ENCODE peak calls at places on chromosomes 1 and 21, in seven cellular contexts. C is left ventricle myocardium inferior, H is uterus, K is astrocyte, S is fibroblast of lung, M is PC-9, Y is kidney. A is an unnamed sample. For H3K9me3, the result is how much of the 10 kb centered on the place peaks cover.

GRCh38 chr21:42002421-42002958 is 7.7 kb downstream of the ZBTB21 start:
- DNase-seq in H (no peak), Y (no peak), C (no peak), S (peak), M (peak), K (peak), A (no peak)

GRCh38 chr1:12083766-12084165 is 20.7 kb downstream of the TNFRSF8 start:
- DNase-seq in H (peak), S (peak), M (no peak), Y (no peak), C (no peak), K (peak), A (no peak)

GRCh38 chr1:32239335-32239734 is 7.7 kb upstream of the FAM167B start:
- DNase-seq in M (no peak), Y (no peak), S (no peak), C (no peak), H (no peak), K (no peak), A (no peak)

GRCh38 chr1:228986093-228986904 is 251.0 kb downstream of the RHOU start:
- DNase-seq in Y (no peak), C (peak), K (peak), S (peak), M (no peak), H (peak), A (no peak)

GRCh38 chr1:236099622-236100021 is 34.7 kb upstream of the NID1 start:
- DNase-seq in M (no peak), Y (no peak), H (no peak), S (peak), K (peak), C (no peak), A (no peak)

GRCh38 chr1:30810416-30811105 is 53.0 kb upstream of the LAPTM5 start:
- DNase-seq in H (no peak), Y (no peak), S (no peak), M (no peak), C (no peak), K (no peak), A (no peak)

GRCh38 chr1:109530457-109531204 is 9.0 kb upstream of the GPR61 start:
- DNase-seq in S (no peak), K (no peak), C (no peak), Y (no peak), H (no peak), M (no peak), A (no peak)

GRCh38 chr1:205670611-205671430 is 9.5 kb downstream of the SLC45A3 start:
- DNase-seq in H (no peak), C (no peak), M (no peak), S (no peak), Y (no peak), K (no peak), A (no peak)

GRCh38 chr1:231170875-231171274 is 9.0 kb downstream of the TRIM67 start:
- DNase-seq in H (no peak), C (no peak), K (no peak), S (no peak), Y (no peak), M (no peak), A (no peak)

GRCh38 chr1:68112835-68113243 is 62.4 kb upstream of the DIRAS3 start:
- DNase-seq in K (peak), S (peak), H (no peak), Y (no peak), C (peak), M (no peak), A (no peak)

GRCh38 chr1:84156210-84156621 is 12.1 kb downstream of the PRKACB start:
- DNase-seq in M (peak), Y (no peak), H (no peak), C (no peak), K (peak), S (peak), A (no peak)

GRCh38 chr1:40749817-40750216 is 33.8 kb upstream of the KCNQ4 start:
- DNase-seq in K (no peak), M (no peak), S (no peak), H (no peak), Y (no peak), C (no peak), A (no peak)

GRCh38 chr1:16324456-16324890 is 27.8 kb downstream of the FBXO42 start:
- DNase-seq in H (peak), M (peak), C (no peak), Y (no peak), S (peak), K (peak), A (no peak)

GRCh38 chr1:211935448-211935970 is 99.8 kb downstream of the INTS7 start:
- DNase-seq in Y (no peak), C (no peak), K (no peak), S (no peak), H (no peak), M (no peak), A (no peak)

GRCh38 chr1:25820247-25821111 is 725 bp downstream of the MTFR1L start:
- DNase-seq in H (no peak), M (peak), C (peak), S (peak), Y (peak), K (peak), A (peak)

GRCh38 chr1:229383188-229383587 is 40.3 kb upstream of the CCSAP start:
- DNase-seq in S (no peak), K (no peak), Y (no peak), M (no peak), H (no peak), C (no peak), A (no peak)

GRCh38 chr1:92784051-92784638 is 763 bp downstream of the EVI5 start:
- DNase-seq in K (peak), Y (no peak), M (no peak), S (peak), H (peak), C (no peak), A (no peak)

GRCh38 chr1:43267291-43267805 is 2.4 kb upstream of the TMEM125 start:
- DNase-seq in S (peak), C (no peak), H (no peak), M (no peak), K (peak), Y (no peak), A (peak)

GRCh38 chr1:170663011-170663410 is 920 bp upstream of the PRRX1 start:
- DNase-seq in S (peak), Y (no peak), M (no peak), K (no peak), H (no peak), C (no peak), A (no peak)

DNA sequence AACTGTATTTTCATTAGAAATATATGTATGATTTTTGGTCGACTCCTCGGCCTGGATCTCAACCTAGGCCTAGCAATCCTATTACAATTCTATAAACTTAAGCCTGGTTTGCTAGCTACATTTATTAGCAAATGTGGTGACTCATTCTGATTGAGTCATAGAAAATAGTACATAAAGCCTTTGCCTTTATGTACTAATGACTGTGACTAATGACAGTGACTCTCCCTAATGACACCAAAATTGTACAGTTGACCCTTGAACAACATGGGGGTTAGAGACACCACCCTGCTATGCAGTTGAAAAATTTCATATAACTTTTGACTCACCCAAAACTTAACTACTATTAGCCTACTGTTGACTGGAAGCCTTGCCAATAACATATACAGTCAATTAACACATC is 78.9 kb downstream of the CLEC20A start:
- DNase-seq in M (no peak), K (peak), S (peak), Y (no peak), C (no peak), H (no peak), A (no peak)
- H3K4me3 ChIP-seq in M (no peak), K (no peak), S (no peak), Y (no peak), C (no peak), H (no peak), A (no peak)

GRCh38 chr21:31143021-31143420 is 104.7 kb upstream of the KRTAP19-8 start:
- DNase-seq in S (peak), H (no peak), M (no peak), C (no peak), K (no peak), Y (no peak), A (no peak)

GRCh38 chr21:31145271-31145801 is 107.1 kb upstream of the KRTAP19-8 start:
- DNase-seq in M (no peak), C (no peak), S (no peak), H (no peak), K (no peak), Y (no peak), A (no peak)

GRCh38 chr21:31140025-31140424 is 101.7 kb upstream of the KRTAP19-8 start:
- DNase-seq in S (no peak), Y (no peak), K (no peak), C (no peak), M (no peak), H (no peak), A (no peak)

GRCh38 chr21:31141389-31142021 is 103.2 kb upstream of the KRTAP19-8 start:
- DNase-seq in C (no peak), M (no peak), K (no peak), S (no peak), H (no peak), Y (no peak), A (no peak)

GRCh38 chr21:31142600-31142999 is 104.3 kb upstream of the KRTAP19-8 start:
- DNase-seq in C (no peak), K (no peak), H (no peak), Y (no peak), S (no peak), M (no peak), A (no peak)
- TF ChIP-seq CTCF in C (no peak), K (no peak), H (no peak), Y (peak), S (no peak), M (no peak), A (no peak)

DNA sequence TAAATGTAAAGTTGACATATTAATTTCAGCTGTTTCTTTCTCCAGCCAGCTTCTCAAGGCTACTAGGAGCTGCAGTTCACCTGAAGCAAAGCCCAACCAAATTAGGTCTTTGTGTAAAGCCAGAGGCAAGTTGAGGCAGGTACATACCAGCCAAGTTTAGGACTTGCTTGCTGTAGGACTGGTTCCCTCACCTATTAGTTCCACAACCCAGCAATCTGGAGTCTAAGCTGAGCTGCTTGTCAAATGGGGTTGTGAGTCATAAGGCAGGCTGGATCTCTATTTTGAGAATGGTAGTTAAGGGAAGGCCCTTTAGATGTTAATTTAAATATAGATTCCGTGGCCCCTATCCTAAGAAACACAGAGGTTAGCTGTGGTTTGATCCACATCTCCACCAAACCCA is 7.6 kb upstream of the FLG2 start:
- DNase-seq in M (no peak), H (no peak), Y (no peak), K (no peak), C (no peak), S (no peak), A (no peak)
- H3K9me3 ChIP-seq in M (under half), H (under half), Y (under half), K (under half), C (under half), S (under half), A (under half)

DNA sequence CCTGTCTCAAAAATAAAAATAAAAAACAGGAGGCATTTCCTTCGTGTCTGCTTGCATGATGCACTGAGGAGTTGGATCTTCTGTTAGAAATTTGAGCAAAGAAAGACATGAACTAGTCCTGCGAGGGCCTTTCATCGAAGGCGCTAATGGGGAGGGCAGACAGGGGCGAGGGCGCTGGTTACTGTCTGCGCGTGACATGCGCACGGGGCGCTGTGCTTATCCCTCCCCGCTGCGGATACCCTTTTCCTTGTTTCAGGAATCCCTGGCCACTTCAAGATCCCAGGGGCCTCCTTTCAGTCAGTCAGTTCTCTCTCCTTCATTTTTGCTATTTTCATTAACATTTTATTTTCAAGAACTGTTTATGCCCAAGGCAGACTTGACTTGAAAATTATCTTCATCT is 545.8 kb downstream of the KIF26B start:
- DNase-seq in K (no peak), C (no peak), Y (peak), H (no peak), S (no peak), M (no peak), A (no peak)
- H3K4me3 ChIP-seq in K (no peak), C (no peak), Y (no peak), H (no peak), S (no peak), M (no peak), A (no peak)

DNA sequence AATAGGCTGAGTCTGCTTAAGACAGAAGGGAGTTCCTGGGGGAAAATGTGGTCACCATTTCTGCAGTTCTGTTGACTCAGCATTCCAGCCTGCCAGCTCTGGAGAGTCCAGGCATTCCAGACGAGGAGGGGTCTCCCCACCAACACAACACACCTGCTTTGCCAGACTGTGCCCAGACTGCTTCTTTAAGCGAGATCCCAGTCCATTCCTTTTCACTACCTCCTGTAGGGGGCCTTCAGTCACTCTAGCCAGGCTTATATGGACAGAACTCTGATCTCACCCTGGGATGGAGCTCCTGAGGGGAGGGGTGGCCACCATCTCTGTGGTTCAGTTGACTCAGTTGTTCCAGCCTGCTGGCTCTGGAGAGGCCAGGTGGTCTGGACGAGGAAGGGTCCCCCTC is 48.5 kb downstream of the UBE2U start:
- DNase-seq in Y (no peak), K (no peak), H (no peak), S (no peak), M (no peak), C (no peak), A (no peak)
- TF ChIP-seq CTCF in Y (no peak), K (no peak), H (no peak), S (no peak), M (peak), C (no peak), A (no peak)

DNA sequence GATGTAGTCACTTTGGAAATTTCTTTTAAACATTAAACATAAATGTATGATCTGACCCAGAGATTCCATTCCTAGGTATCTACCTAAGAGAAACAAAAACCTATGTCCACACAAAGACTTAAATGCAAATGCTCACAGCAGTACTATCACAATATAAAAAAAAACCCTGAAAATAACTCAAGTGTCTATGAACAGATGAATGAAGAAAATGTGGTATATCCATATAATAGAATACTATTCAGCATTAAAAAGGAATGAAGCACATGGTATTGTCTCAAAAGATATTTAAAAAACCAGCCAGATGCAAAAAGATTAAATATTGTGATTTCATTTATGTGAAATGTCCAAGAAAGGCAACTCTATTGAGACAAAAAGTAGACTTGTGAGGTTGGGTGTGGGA is 48.3 kb downstream of the ADSS2 start:
- DNase-seq in K (no peak), H (no peak), S (no peak), Y (no peak), M (no peak), C (no peak), A (no peak)
- H3K9me3 ChIP-seq in K (under half), H (under half), S (under half), Y (under half), M (under half), C (under half), A (under half)

DNA sequence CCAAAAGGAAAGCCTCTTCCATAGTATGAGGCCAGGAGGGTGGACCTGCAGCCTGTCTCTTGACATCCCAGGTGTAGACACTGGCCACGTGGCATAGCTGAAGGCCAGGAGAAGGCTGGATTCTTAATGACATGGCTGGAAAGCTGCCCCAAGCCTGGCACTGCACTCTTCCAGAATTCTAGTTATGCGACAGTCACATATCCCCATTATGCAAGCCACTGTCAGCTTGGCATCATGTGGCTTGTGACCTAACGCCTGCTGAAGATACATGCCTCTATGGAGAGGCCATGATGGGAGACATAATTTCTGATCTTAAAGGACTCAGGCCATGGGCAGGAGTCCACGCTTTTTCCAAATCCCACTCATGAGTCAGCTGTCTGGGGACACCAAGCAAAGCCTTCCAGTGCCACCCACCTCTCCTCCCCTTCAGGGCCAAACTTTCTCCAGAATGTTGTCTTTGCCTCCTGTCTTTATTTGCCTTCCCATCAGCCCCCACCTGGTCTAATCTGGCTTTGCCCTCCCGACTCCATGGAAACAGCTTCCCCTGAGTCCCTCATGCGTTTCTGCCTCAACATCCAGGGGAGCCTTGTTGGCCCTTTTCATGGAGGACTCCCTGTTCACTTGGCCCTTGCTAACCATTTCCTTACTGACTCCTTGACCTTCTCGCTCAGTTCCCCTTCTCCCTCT is 3.0 kb downstream of the PLA2G2A start:
- DNase-seq in H (no peak), C (no peak), K (no peak), Y (no peak), M (no peak), S (no peak), A (no peak)
- H3K4me3 ChIP-seq in H (no peak), C (no peak), K (no peak), Y (no peak), M (no peak), S (no peak), A (no peak)

A was measured in upper lobe of right lung.